ENCODE peak calls at places on chromosomes 2 and 18, in nine cellular contexts. Z, U, Y, F, D, C, G, J and V are unnamed samples.

GRCh38 chr2:233430651-233431050 is 76.4 kb downstream of the DGKD start:
- DNase-seq in Z (no peak), U (no peak), Y (no peak), F (no peak), D (no peak), C (no peak), G (no peak), J (no peak), V (no peak)

GRCh38 chr18:79567481-79568147 is 112.0 kb upstream of the CTDP1 start:
- DNase-seq in Z (no peak), U (no peak), Y (peak; percentile 87), F (peak; percentile 57), D (no peak), C (no peak), G (no peak), J (no peak), V (peak; percentile 88)

GRCh38 chr2:63440612-63441011 is 147.7 kb downstream of the WDPCP start:
- DNase-seq in Z (no peak), U (no peak), Y (peak; percentile 11), F (no peak), D (no peak), C (no peak), G (no peak), J (no peak), V (no peak)

GRCh38 chr2:212626371-212626918 is 87.8 kb upstream of the ERBB4 start:
- DNase-seq in Z (no peak), U (no peak), Y (no peak), F (no peak), D (no peak), C (no peak), G (no peak), J (no peak), V (no peak)

GRCh38 chr18:34787931-34788532 is 77.9 kb downstream of the DTNA start:
- DNase-seq in Z (no peak), U (peak; percentile 58), Y (no peak), F (no peak), D (peak; percentile 23), C (no peak), G (peak; percentile 56), J (peak; percentile 53), V (no peak)

GRCh38 chr2:69200107-69200520 is 186.9 kb downstream of the GFPT1 start:
- DNase-seq in Z (no peak), U (no peak), Y (peak; percentile 89), F (no peak), D (no peak), C (no peak), G (no peak), J (no peak), V (no peak)

GRCh38 chr2:37377187-37377532 is 32.7 kb downstream of the QPCT start:
- DNase-seq in Z (no peak), U (peak; percentile 66), Y (no peak), F (no peak), D (no peak), C (no peak), G (no peak), J (no peak), V (no peak)

GRCh38 chr2:239891692-239892091 is 133.4 kb downstream of the NDUFA10 start:
- DNase-seq in Z (no peak), U (no peak), Y (no peak), F (no peak), D (no peak), C (no peak), G (no peak), J (no peak), V (no peak)

GRCh38 chr2:13034861-13035260 is 318.1 kb downstream of the TRIB2 start:
- DNase-seq in Z (no peak), U (no peak), Y (no peak), F (no peak), D (no peak), C (no peak), G (no peak), J (no peak), V (no peak)

GRCh38 chr18:46226461-46226860 is 122.3 kb downstream of the HAUS1 start:
- DNase-seq in Z (no peak), U (no peak), Y (no peak), F (no peak), D (no peak), C (no peak), G (no peak), J (no peak), V (no peak)

GRCh38 chr2:100703744-100704143 is 116.2 kb upstream of the NPAS2 start:
- DNase-seq in Z (no peak), U (no peak), Y (no peak), F (no peak), D (no peak), C (no peak), G (peak; percentile 4), J (no peak), V (no peak)

GRCh38 chr2:100704156-100704555 is 115.8 kb upstream of the NPAS2 start:
- DNase-seq in Z (no peak), U (no peak), Y (no peak), F (no peak), D (no peak), C (no peak), G (no peak), J (no peak), V (no peak)

GRCh38 chr2:100703213-100703612 is 116.7 kb upstream of the NPAS2 start:
- DNase-seq in Z (no peak), U (no peak), Y (no peak), F (no peak), D (no peak), C (no peak), G (no peak), J (no peak), V (no peak)

GRCh38 chr2:100702444-100703134 is 117.3 kb upstream of the NPAS2 start:
- DNase-seq in Z (no peak), U (no peak), Y (no peak), F (no peak), D (no peak), C (no peak), G (no peak), J (no peak), V (no peak)

GRCh38 chr2:100699131-100699530 is 120.8 kb upstream of the NPAS2 start:
- DNase-seq in Z (no peak), U (no peak), Y (no peak), F (no peak), D (no peak), C (no peak), G (no peak), J (no peak), V (no peak)
- H3K9me3 ChIP-seq in Z (no peaks in the 10 kb centered on the region), U (peaks cover 12% of the 10 kb centered on the region), Y (no peaks in the 10 kb centered on the region), F (peaks cover 7% of the 10 kb centered on the region), D (peaks cover 13% of the 10 kb centered on the region), C (peaks cover 12% of the 10 kb centered on the region), G (peaks cover 19% of the 10 kb centered on the region), J (peaks cover 5% of the 10 kb centered on the region), V (no peaks in the 10 kb centered on the region)

GRCh38 chr2:202682274-202682673 is 47.5 kb downstream of the FAM117B start:
- DNase-seq in Z (no peak), U (no peak), Y (no peak), F (no peak), D (no peak), C (no peak), G (no peak), J (no peak), V (no peak)
- H3K9me3 ChIP-seq in Z (peaks cover 4% of the 10 kb centered on the region), U (peaks cover 6% of the 10 kb centered on the region), Y (peaks cover 8% of the 10 kb centered on the region), F (no peaks in the 10 kb centered on the region), D (peaks cover 8% of the 10 kb centered on the region), C (peaks cover 13% of the 10 kb centered on the region), G (peaks cover 7% of the 10 kb centered on the region), J (peaks cover 4% of the 10 kb centered on the region), V (no peaks in the 10 kb centered on the region)

DNA sequence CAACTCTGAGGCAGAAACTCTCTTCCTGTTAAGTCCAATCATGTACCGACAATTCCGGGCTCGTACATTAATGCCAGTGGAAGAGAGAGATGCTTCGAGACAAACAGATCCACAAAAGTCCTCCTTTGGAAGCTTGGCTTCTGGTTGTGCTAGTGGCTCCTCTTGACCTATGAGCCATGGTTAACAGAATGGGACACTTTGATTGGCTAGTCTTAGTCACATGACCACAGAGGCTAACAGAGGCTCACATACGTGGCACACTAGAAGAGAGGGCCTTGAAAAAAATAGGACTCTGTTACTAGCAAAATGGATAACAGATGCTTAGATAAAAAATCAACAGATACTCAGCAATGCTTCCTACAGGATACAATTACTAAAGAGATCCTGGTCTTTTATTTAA is 1211.9 kb upstream of the GYPC start:
- DNase-seq in Z (no peak), U (no peak), Y (no peak), F (no peak), D (no peak), C (no peak), G (no peak), J (no peak), V (no peak)
- H3K9me3 ChIP-seq in Z (peaks cover 5% of the 10 kb centered on the region), U (no peaks in the 10 kb centered on the region), Y (no peaks in the 10 kb centered on the region), F (no peaks in the 10 kb centered on the region), D (no peaks in the 10 kb centered on the region), C (peaks cover 3% of the 10 kb centered on the region), G (no peaks in the 10 kb centered on the region), J (no peaks in the 10 kb centered on the region), V (no peaks in the 10 kb centered on the region)

DNA sequence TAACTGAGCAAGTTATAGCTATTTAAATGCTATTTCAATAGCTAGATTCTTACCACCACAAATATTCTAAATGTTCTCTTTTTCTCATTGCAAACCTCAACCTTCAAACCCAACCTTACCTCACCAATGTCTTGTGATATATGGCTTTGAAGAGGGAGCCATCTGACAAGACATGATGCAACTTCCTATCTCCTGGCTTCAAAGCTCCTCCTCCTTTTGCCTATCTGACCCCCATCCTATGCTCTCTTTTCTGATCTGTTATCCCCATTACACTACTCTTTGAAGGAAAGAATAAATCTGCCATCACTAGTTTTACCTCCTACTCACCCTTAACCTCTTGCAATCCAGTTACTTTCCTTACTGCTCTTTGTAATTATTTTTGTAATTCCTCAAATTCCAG is 235.6 kb upstream of the ZSWIM2 start:
- DNase-seq in Z (no peak), U (no peak), Y (no peak), F (no peak), D (no peak), C (no peak), G (no peak), J (no peak), V (no peak)
- H3K9me3 ChIP-seq in Z (no peaks in the 10 kb centered on the region), U (no peaks in the 10 kb centered on the region), Y (no peaks in the 10 kb centered on the region), F (no peaks in the 10 kb centered on the region), D (no peaks in the 10 kb centered on the region), C (no peaks in the 10 kb centered on the region), G (no peaks in the 10 kb centered on the region), J (no peaks in the 10 kb centered on the region), V (no peaks in the 10 kb centered on the region)